ENCODE peak calls at places on chromosome 15, in eight cellular contexts. Z is HepG2, Y is HCT116, B is GM23338, A is SK-N-SH, O is H1, P is K562, F is GM12878. L is an unnamed sample.

GRCh38 chr15:43268111-43269105 is 1.7 kb upstream of the TGM5 start:
- DNase-seq in P (no peak), Z (peak; percentile 11), Y (no peak), F (no peak), O (peak; percentile 69), A (peak; percentile 59), B (peak; percentile 77), L (no peak)

GRCh38 chr15:85742186-85742751 is 52.5 kb downstream of the KLHL25 start:
- DNase-seq in F (no peak), A (peak; percentile 32), Y (no peak), Z (no peak), B (peak; percentile 39), O (no peak), P (no peak), L (no peak)

GRCh38 chr15:34987982-34988873 is at the start of gene ZNF770:
- DNase-seq in B (peak; percentile 83), Y (peak; percentile 51), P (peak; percentile 89), Z (peak; percentile 64), F (peak; percentile 44), O (peak; percentile 93), A (peak; percentile 92), L (peak; percentile 82)

GRCh38 chr15:70541511-70541910 is 221.8 kb downstream of the UACA start:
- DNase-seq in O (no peak), Z (no peak), B (no peak), Y (no peak), F (no peak), P (no peak), A (no peak), L (no peak)

GRCh38 chr15:29131336-29132109 is 138.1 kb downstream of the NSMCE3 start:
- DNase-seq in Z (no peak), F (no peak), A (no peak), O (no peak), B (no peak), P (no peak), Y (no peak), L (no peak)

GRCh38 chr15:72489943-72490554 is 15.9 kb downstream of the ARIH1 start:
- DNase-seq in Z (no peak), Y (no peak), B (no peak), F (no peak), P (no peak), O (no peak), A (no peak), L (no peak)

GRCh38 chr15:27847775-27848710 is 251.1 kb downstream of the OCA2 start:
- DNase-seq in B (no peak), O (no peak), A (no peak), Y (no peak), P (no peak), Z (no peak), F (no peak), L (no peak)

GRCh38 chr15:83999396-84000120 is 236.0 kb upstream of the GOLGA6L4 start:
- DNase-seq in A (no peak), F (no peak), O (no peak), Y (no peak), B (no peak), P (no peak), Z (no peak), L (no peak)

GRCh38 chr15:96331942-96332853 is 1.7 kb downstream of the NR2F2 start:
- DNase-seq in P (peak; percentile 51), Z (no peak), O (peak; percentile 70), Y (no peak), F (no peak), B (peak; percentile 82), A (no peak), L (peak; percentile 40)

DNA sequence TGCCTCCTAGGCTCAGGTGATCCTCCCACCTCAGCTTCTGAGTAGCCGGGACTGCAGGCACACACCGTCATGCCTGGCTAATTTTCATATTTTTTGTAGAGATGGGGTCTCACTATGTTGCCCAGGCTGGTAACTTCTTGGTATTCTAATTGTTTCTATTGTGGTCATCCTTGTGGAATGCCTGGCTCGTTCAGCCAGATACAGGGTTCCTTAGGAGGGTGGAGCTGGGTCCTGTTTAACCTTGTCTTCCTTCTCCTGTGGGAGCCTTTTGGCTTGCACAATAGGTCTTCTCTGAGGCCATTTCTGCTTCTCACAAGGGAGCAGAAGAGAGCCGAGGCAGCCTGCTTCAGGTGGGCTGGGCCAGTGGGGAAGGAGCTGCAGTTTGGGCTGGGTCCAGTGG is 15.7 kb downstream of the PLEKHO2 start:
- DNase-seq in Y (no peak), F (no peak), A (no peak), Z (no peak), P (no peak), B (no peak), O (no peak), L (no peak)
- TF ChIP-seq POLR2AphosphoS5 in Y (no peak), F (no peak), A (no peak), Z (no peak), P (no peak), B (no peak), O (no peak), L (no peak)

DNA sequence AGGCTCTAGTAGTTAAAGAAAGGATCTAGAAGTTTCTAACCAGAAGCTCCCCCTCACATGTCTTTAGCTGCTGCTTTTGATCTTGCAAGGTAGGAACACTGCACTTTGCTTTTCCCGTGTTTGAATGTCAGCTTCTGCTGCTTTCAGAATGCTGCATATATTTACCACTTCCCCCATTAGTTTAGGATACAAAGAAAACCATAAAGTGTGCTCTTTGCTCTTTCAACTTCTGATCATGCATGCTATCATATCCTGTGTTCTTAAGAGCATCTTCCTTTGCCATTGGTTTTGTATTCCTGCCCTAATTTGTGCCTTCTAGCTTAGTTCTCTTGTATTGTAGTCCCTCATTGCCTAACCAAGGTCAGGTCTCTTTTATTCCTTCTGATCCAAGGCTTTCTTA is 43.3 kb downstream of the ZNF609 start:
- DNase-seq in Y (no peak), B (no peak), O (no peak), F (no peak), P (no peak), Z (no peak), A (no peak), L (peak; percentile 21)
- H4K20me1 ChIP-seq in Y (no peaks in the 10 kb centered on the region), B (peaks cover 65% of the 10 kb centered on the region), O (peaks cover 26% of the 10 kb centered on the region), F (no peaks in the 10 kb centered on the region), P (peaks cover 31% of the 10 kb centered on the region), Z (peaks cover 12% of the 10 kb centered on the region), A (peaks cover 46% of the 10 kb centered on the region), L (peaks cover 10% of the 10 kb centered on the region)

DNA sequence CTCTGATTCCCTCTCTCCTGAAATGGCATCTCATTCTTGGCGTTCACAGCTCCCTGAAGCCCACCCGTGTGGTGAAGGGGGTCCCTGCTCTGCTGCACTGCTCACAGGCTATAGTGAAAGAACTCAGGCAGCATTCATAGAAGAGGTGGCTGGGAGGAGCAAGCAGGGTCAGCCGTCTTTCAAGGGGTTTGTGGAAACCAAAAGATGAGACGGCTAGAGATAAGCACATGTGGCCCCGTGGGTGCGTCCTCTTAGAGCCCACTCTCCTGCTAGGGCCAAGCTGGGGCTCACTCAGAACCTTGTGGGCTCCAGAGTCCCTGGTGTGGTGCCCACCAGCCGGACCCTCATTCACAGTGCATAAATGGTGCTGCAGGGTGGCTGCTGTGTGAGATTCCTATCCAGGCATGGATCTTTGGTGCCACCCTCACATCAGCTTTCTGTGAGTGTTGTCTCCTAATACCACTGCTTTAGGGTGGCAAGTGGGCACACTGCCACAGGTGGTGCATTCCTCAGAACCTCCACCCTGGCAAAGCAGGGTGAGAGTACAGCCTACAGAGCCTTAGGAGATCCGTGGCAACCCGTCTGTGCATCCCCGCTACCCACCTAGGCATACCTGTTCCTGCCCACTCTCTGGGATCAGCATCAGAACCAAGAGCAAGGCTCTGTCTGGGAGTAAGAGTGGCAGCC is 11.2 kb upstream of the SEMA4B start:
- DNase-seq in Y (no peak), B (no peak), F (no peak), A (no peak), O (no peak), P (peak; percentile 34), Z (no peak), L (no peak)
- H3K4me2 ChIP-seq in Y (peak overlapping the region; percentile 19), B (no peak overlapping the region), F (no peak overlapping the region), A (no peak overlapping the region), O (no peak overlapping the region), P (peak overlapping the region; percentile 60), Z (no peak overlapping the region), L (no peak overlapping the region)

DNA sequence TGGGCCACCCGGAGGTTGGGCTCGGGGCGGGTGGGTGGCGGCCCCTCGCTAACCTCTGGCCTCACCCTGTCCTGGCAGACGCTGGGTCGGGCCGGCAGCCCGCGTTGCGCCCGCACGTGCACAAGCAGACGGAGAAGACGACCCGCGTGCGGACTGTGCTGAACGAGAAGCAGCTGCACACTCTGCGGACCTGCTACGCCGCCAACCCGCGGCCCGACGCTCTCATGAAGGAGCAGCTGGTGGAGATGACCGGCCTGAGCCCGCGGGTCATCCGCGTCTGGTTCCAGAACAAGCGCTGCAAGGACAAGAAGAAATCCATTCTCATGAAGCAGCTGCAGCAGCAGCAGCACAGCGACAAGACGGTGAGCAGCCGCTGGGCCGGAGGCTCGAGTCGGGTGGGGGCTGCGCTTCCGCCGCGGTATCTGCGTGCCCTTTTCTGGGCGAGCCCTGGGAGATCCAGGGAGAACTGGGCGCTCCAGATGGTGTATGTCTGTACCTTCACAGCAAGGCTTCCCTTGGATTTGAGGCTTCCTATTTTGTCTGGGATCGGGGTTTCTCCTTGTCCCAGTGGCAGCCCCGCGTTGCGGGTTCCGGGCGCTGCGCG is 3.7 kb downstream of the ISL2 start:
- DNase-seq in O (peak; percentile 68), B (peak; percentile 42), F (no peak), Y (no peak), A (peak; percentile 28), P (no peak), Z (no peak), L (peak; percentile 67)
- TF ChIP-seq POLR2AphosphoS5 in O (no peak), B (no peak), F (no peak), Y (no peak), A (no peak), P (no peak), Z (no peak), L (peak; percentile 11)

GRCh38 chr15:74785716-74786032 is 3.8 kb downstream of the CSK start:
- DNase-seq in B (no peak), Z (no peak), O (no peak), F (no peak), Y (no peak), P (no peak), A (no peak), L (no peak)
- H4K20me1 ChIP-seq in B (peaks cover 50% of the 10 kb centered on the region), Z (peaks cover 24% of the 10 kb centered on the region), O (peaks cover 42% of the 10 kb centered on the region), F (no peaks in the 10 kb centered on the region), Y (peaks cover 3% of the 10 kb centered on the region), P (peaks cover 33% of the 10 kb centered on the region), A (peaks cover 79% of the 10 kb centered on the region), L (peaks cover 2% of the 10 kb centered on the region)

DNA sequence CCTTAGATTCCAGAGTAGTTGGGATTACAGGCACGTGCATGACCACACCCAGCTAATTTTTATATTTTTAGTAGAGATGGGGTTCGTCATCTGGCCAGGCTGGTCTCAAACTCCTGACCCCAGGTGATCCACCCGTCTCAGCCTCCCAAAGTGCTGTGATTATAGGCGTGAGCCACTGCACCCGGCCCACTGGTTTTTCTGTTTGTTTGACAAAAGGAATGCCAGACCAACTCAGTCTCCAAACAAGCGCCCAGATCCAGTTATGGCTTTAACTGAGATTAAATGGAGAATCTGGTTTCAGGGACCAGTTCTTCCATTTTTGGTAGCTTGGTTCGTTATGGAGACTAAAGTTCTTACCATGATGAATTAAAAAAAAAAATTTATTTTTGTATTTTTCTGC is 50.8 kb downstream of the CRTC3 start:
- DNase-seq in P (no peak), B (no peak), O (no peak), A (no peak), F (no peak), Z (no peak), Y (no peak), L (no peak)
- H3K4me2 ChIP-seq in P (no peak overlapping the region), B (no peak overlapping the region), O (no peak overlapping the region), A (no peak overlapping the region), F (no peak overlapping the region), Z (no peak overlapping the region), Y (no peak overlapping the region), L (no peak overlapping the region)

GRCh38 chr15:89089316-89090230 is 1.3 kb downstream of the ABHD2 start:
- DNase-seq in F (no peak), P (no peak), B (no peak), Z (no peak), A (no peak), Y (no peak), O (no peak), L (no peak)
- TF ChIP-seq POLR2AphosphoS5 in F (no peak), P (no peak), B (no peak), Z (no peak), A (no peak), Y (no peak), O (no peak), L (no peak)